ENCODE peak calls at places on chromosomes 13 and 19, in four cellular contexts. E is activated naive CD8-positive, alpha-beta T cell treated with anti-CD3 and anti-CD28 coated beads, Interleukin-2, amount 10 ng/mL, durations not matched to agents 7 days and 5 days; W is stimulated activated CD4-positive, alpha-beta T cell treated with anti-CD3 and anti-CD28 coated beads, Interleukin-2, amount 100 ng/mL, for 24 hours; C is activated T-cell treated with anti-CD3 and anti-CD28 coated beads, Interleukin-2, amount 50 U/mL, for 1 hour. G is an unnamed sample.

GRCh38 chr19:1884719-1885334 is 469 bp downstream of the ABHD17A start:
- DNase-seq in E (peak), W (no peak), C (peak), G (no peak)

GRCh38 chr13:101523732-101524131 is 71.3 kb downstream of the ITGBL1 start:
- DNase-seq in E (no peak), W (no peak), C (no peak), G (no peak)

GRCh38 chr19:19115954-19116353 is 22.3 kb downstream of the TMEM161A start:
- DNase-seq in E (peak), W (peak), C (peak), G (no peak)

GRCh38 chr19:11451942-11452813 is 16.7 kb downstream of the PRKCSH start:
- DNase-seq in E (no peak), W (no peak), C (no peak), G (no peak)

GRCh38 chr19:15188851-15189250 is 11.9 kb downstream of the NOTCH3 start:
- DNase-seq in E (no peak), W (no peak), C (no peak), G (no peak)

GRCh38 chr13:36750461-36750860 is 68.6 kb upstream of the RFXAP start:
- DNase-seq in E (no peak), W (no peak), C (no peak), G (no peak)

GRCh38 chr13:40878321-40878720 is 88.9 kb downstream of the SLC25A15 start:
- DNase-seq in E (no peak), W (no peak), C (no peak), G (no peak)

GRCh38 chr19:42563352-42564210 is 31.1 kb downstream of the CEACAM8 start:
- DNase-seq in E (no peak), W (peak), C (no peak), G (no peak)

GRCh38 chr19:18772620-18773587 is 18.2 kb downstream of the COMP start:
- DNase-seq in E (no peak), W (no peak), C (no peak), G (no peak)

GRCh38 chr19:39818626-39819097 is 15.3 kb downstream of the DYRK1B start:
- DNase-seq in E (no peak), W (no peak), C (no peak), G (peak)

GRCh38 chr19:13633109-13633508 is 126.8 kb upstream of the CACNA1A start:
- DNase-seq in E (no peak), W (no peak), C (no peak), G (no peak)

GRCh38 chr13:19713186-19713965 is 69.4 kb downstream of the PSPC1 start:
- DNase-seq in E (no peak), W (no peak), C (no peak), G (no peak)

GRCh38 chr19:6414793-6415591 is 9.6 kb downstream of the KHSRP start:
- DNase-seq in E (no peak), W (no peak), C (no peak), G (no peak)

GRCh38 chr13:43686557-43686956 is 100.2 kb downstream of the ENOX1 start:
- DNase-seq in E (no peak), W (no peak), C (no peak), G (no peak)

GRCh38 chr19:1295169-1296012 is 9.7 kb downstream of the EFNA2 start:
- DNase-seq in E (peak), W (peak), C (peak), G (no peak)

GRCh38 chr19:17158584-17158983 is 56.6 kb upstream of the USE1 start:
- DNase-seq in E (no peak), W (no peak), C (no peak), G (no peak)

GRCh38 chr13:76968041-76968440 is 19.7 kb downstream of the ACOD1 start:
- DNase-seq in E (no peak), W (no peak), C (no peak), G (no peak)

GRCh38 chr13:111353508-111353907 is 33.1 kb downstream of the TEX29 start:
- DNase-seq in E (no peak), W (no peak), C (no peak), G (no peak)

GRCh38 chr13:52446265-52446664 is 4.2 kb downstream of the VPS36 start:
- DNase-seq in E (no peak), W (no peak), C (no peak), G (no peak)

GRCh38 chr19:21491161-21491560 is 14.2 kb upstream of the ZNF429 start:
- DNase-seq in E (no peak), W (no peak), C (no peak), G (no peak)

GRCh38 chr19:7159105-7159933 is 89.8 kb downstream of the ZNF557 start:
- DNase-seq in E (no peak), W (no peak), C (no peak), G (no peak)

GRCh38 chr13:44238011-44238421 is 135.6 kb upstream of the SERP2 start:
- DNase-seq in E (no peak), W (no peak), C (no peak), G (no peak)

GRCh38 chr19:16660763-16661479 is at the start of gene TMEM38A:
- DNase-seq in E (peak), W (peak), C (peak), G (peak)

GRCh38 chr19:11699931-11700794 is 38.6 kb downstream of the ZNF823 start:
- DNase-seq in E (no peak), W (no peak), C (no peak), G (no peak)

GRCh38 chr19:28289294-28290063 is 923.5 kb downstream of the UQCRFS1 start:
- DNase-seq in E (no peak), W (no peak), C (no peak), G (no peak)

GRCh38 chr19:2350656-2351055 is 9.4 kb upstream of the TMPRSS9 start:
- DNase-seq in E (no peak), W (no peak), C (no peak), G (no peak)

GRCh38 chr13:35367586-35367985 is 108.9 kb downstream of the MAB21L1 start:
- DNase-seq in E (no peak), W (no peak), C (no peak), G (no peak)

GRCh38 chr19:14004619-14005380 is 1.3 kb downstream of the RFX1 start:
- DNase-seq in E (no peak), W (no peak), C (no peak), G (peak)

GRCh38 chr13:99689955-99690354 is 188.7 kb downstream of the TM9SF2 start:
- DNase-seq in E (no peak), W (no peak), C (no peak), G (no peak)

GRCh38 chr19:7597689-7598088 is 2.0 kb downstream of the CAMSAP3 start:
- DNase-seq in E (no peak), W (no peak), C (no peak), G (no peak)

GRCh38 chr13:32164622-32165268 is 133.2 kb downstream of the FRY start:
- DNase-seq in E (no peak), W (peak), C (no peak), G (peak)

GRCh38 chr19:50147462-50148423 is 15.3 kb downstream of the IZUMO2 start:
- DNase-seq in E (peak), W (peak), C (peak), G (peak)

GRCh38 chr19:49104229-49104864 is 9.8 kb upstream of the LIN7B start:
- DNase-seq in E (no peak), W (no peak), C (no peak), G (no peak)

GRCh38 chr13:48750588-48751383 is 97.1 kb downstream of the CYSLTR2 start:
- DNase-seq in E (no peak), W (no peak), C (no peak), G (no peak)

GRCh38 chr13:97018029-97018819 is 23.9 kb upstream of the OXGR1 start:
- DNase-seq in E (no peak), W (peak), C (no peak), G (no peak)

GRCh38 chr13:110319774-110320509 is 12.9 kb downstream of the COL4A2 start:
- DNase-seq in E (no peak), W (peak), C (no peak), G (no peak)

GRCh38 chr13:21979156-21979819 is 308.4 kb downstream of the FGF9 start:
- DNase-seq in E (no peak), W (no peak), C (no peak), G (no peak)

GRCh38 chr19:29887498-29887897 is 54.5 kb upstream of the URI1 start:
- DNase-seq in E (no peak), W (no peak), C (no peak), G (no peak)

GRCh38 chr13:31045621-31046081 is 113.2 kb downstream of the TEX26 start:
- DNase-seq in E (peak), W (peak), C (peak), G (peak)

G was measured in stimulated activated naive B cell treated with anti-CD40 and anti-IgM and Interleukin-4, amounts not matched to agents 10 μg/mL and 1 μg/mL and 100 μg/mL, for 72 hours.